ENCODE peak calls at places on chromosomes 2 and 18, in four cellular contexts. I, O, N and E are unnamed samples.
A peak's percentile ranks its signal among the peaks of the same experiment; 100 is the strongest.

GRCh38 chr18:70453058-70453775 is 164.4 kb downstream of the SOCS6 start:
- DNase-seq in I (no peak), O (no peak), N (no peak), E (no peak)

GRCh38 chr2:127208313-127208712 is 11.8 kb downstream of the CYP27C1 start:
- DNase-seq in I (no peak), O (no peak), N (no peak), E (no peak)

GRCh38 chr2:231190531-231191197 is 7.8 kb upstream of the ARMC9 start:
- DNase-seq in I (peak; percentile 47), O (peak; percentile 88), N (no peak), E (peak; percentile 91)

GRCh38 chr2:26521054-26521912 is 43.4 kb upstream of the OTOF start:
- DNase-seq in I (peak; percentile 21), O (peak; percentile 39), N (peak; percentile 83), E (no peak)

GRCh38 chr2:39666489-39667141 is 898 bp downstream of the TMEM178A start:
- DNase-seq in I (no peak), O (no peak), N (peak; percentile 26), E (no peak)

GRCh38 chr2:204108301-204108700 is 171.7 kb downstream of the ICOS start:
- DNase-seq in I (no peak), O (no peak), N (peak; percentile 16), E (no peak)

GRCh38 chr2:27890146-27891062 is at the start of the genes BABAM2 and RBKS:
- DNase-seq in I (peak; percentile 90), O (peak; percentile 93), N (peak; percentile 88), E (peak; percentile 85)

GRCh38 chr2:137023205-137023604 is 257.9 kb downstream of the THSD7B start:
- DNase-seq in I (no peak), O (no peak), N (no peak), E (no peak)

GRCh38 chr2:64474200-64474630 is 20.3 kb downstream of the LGALSL start:
- DNase-seq in I (no peak), O (no peak), N (no peak), E (no peak)

GRCh38 chr2:20365249-20365817 is 14.7 kb upstream of the PUM2 start:
- DNase-seq in I (no peak), O (no peak), N (peak; percentile 55), E (no peak)

GRCh38 chr2:10223932-10224720 is 78.6 kb upstream of the HPCAL1 start:
- DNase-seq in I (no peak), O (no peak), N (no peak), E (no peak)

GRCh38 chr2:120729410-120730052 is 6.1 kb upstream of the GLI2 start:
- DNase-seq in I (no peak), O (no peak), N (peak; percentile 66), E (no peak)

GRCh38 chr2:84906900-84907714 is 1.7 kb downstream of the TMSB10 start:
- DNase-seq in I (peak; percentile 69), O (peak; percentile 83), N (peak; percentile 93), E (peak; percentile 72)

GRCh38 chr2:187991389-187991788 is 300.3 kb upstream of the GULP1 start:
- DNase-seq in I (no peak), O (no peak), N (no peak), E (no peak)

GRCh38 chr18:74748809-74749208 is 151.1 kb downstream of the ZNF407 start:
- DNase-seq in I (no peak), O (no peak), N (no peak), E (no peak)

GRCh38 chr2:25743132-25743830 is 69.9 kb upstream of the DTNB start:
- DNase-seq in I (no peak), O (no peak), N (no peak), E (no peak)

GRCh38 chr2:150097891-150098595 is 389.4 kb downstream of the RND3 start:
- DNase-seq in I (no peak), O (no peak), N (no peak), E (no peak)

GRCh38 chr2:216548901-216549321 is 50.3 kb downstream of the RPL37A start:
- DNase-seq in I (no peak), O (peak; percentile 70), N (no peak), E (no peak)

GRCh38 chr2:36469701-36470100 is 114.1 kb downstream of the CRIM1 start:
- DNase-seq in I (no peak), O (no peak), N (no peak), E (no peak)

GRCh38 chr2:199463000-199463692 is 5.4 kb upstream of the SATB2 start:
- DNase-seq in I (peak; percentile 90), O (peak; percentile 70), N (peak; percentile 86), E (peak; percentile 95)
- TF ChIP-seq POLR2A in I (peak; percentile 61), O (no peak), N (no peak), E (no peak)

GRCh38 chr18:26574958-26575864 is 26.9 kb upstream of the KCTD1 start:
- DNase-seq in I (peak; percentile 32), O (peak; percentile 68), N (peak; percentile 64), E (peak; percentile 43)
- TF ChIP-seq EP300 in I (no peak), O (no peak), N (peak; percentile 90), E (no peak)

GRCh38 chr18:25228410-25228809 is 123.6 kb downstream of the ZNF521 start:
- DNase-seq in I (no peak), O (no peak), N (no peak), E (no peak)
- TF ChIP-seq POLR2A in I (no peak), O (no peak), N (no peak), E (no peak)

GRCh38 chr2:1736997-1737480 is 7.3 kb downstream of the PXDN start:
- DNase-seq in I (no peak), O (peak; percentile 86), N (no peak), E (no peak)
- TF ChIP-seq EP300 in I (peak; percentile 47), O (peak; percentile 37), N (no peak), E (no peak)

DNA sequence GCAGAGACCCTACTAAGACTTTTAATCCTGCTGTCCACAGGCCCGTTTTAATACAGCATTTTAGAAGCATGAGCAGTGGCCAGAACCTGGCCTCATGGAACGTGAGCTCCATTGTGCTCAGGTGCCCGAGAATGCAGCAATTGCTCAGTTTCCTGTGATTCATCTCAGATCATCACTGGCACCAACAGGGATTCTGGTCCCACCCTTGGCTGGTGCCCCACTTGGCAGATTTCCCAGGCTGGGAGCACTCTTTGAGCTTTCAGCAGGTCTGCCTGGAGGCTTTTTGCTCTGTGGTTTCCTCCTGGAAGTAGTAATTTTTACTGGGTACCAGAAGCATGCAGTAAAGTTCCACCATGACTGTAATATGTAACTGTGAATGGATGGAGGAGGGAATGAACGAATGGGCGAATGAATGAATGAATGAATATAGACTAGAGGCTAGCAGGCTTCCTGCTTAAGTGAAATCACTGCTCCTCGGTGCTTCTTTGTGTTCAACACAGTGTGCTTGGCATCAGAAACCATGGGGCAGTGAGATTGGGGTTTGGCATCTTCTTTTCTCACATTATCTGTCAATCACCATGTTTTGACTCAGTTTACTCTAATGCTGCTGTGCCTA is 312.9 kb downstream of the PRKCE start:
- DNase-seq in I (peak; percentile 94), O (peak; percentile 77), N (peak; percentile 72), E (no peak)
- TF ChIP-seq POLR2A in I (peak; percentile 38), O (no peak), N (no peak), E (no peak)

GRCh38 chr2:134774074-134774742 is 55.4 kb upstream of the TMEM163 start:
- DNase-seq in I (no peak), O (no peak), N (no peak), E (no peak)
- TF ChIP-seq EP300 in I (no peak), O (no peak), N (no peak), E (no peak)

DNA sequence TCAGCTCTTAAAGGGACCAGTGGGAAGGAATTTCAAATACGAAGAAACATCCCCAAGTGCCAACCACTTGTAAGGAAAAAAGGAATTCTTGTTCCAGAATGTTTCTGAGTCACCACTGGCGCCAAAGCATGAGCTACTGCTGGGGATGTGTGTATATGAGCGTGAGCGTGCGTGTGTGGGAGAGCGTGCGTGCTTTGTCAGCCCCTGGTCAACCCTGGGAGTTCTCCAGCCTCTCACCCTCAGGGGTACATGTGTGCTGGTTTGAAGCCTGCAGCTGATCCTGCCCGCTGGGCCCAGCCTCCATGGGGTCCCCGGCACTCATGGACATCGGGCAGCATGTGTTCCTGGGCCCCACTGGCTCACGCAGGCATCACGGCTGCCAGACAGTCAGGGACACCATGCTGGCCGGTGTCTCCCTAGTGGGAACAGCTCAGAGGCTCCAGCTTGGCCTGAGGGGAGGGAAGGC is 17.1 kb downstream of the HS6ST1 start:
- DNase-seq in I (no peak), O (peak; percentile 84), N (no peak), E (no peak)
- TF ChIP-seq POLR2A in I (no peak), O (no peak), N (no peak), E (no peak)

DNA sequence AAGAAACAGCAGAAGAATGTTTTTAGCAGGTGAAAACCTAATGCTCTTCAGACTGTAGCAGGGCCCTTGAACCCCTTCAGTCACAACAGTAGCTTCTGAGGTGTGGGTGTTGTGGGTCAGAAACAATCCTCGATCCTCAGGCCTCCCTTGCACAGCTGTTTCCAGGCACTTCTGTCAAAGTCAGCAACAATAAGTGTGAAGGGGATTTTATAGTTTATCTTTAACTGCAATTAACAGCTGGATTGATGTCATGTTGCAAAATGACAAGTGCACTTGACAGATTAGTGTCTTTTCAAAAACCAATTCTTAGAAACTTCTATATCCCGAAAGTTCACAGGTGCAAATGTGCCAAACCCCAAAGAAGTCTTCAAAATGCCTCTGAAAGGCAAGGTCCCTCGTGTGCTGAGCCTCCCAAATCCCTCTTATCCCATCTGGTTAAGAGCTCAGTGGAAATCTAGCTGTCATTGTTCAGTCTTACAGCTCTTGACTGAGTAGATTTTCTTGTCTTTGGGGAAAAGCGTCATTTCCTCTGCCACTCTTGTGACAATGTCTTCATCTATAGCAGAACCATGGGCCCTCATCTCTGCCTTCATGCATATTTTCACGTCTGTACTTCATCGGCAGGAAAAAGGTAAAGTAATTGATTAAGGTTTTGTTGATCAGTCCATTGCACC is 29.6 kb downstream of the M1AP start:
- DNase-seq in I (no peak), O (no peak), N (no peak), E (no peak)
- TF ChIP-seq EP300 in I (no peak), O (no peak), N (no peak), E (no peak)